ENCODE peak calls at places on chromosomes 13 and 19, in five cellular contexts. Z is heart right ventricle, E is HFF-Myc, L is body of pancreas, C is left ventricle myocardium inferior. A is an unnamed sample.

GRCh38 chr13:32024750-32025149 is 6.8 kb upstream of the FRY start:
- DNase-seq in Z (no peak), E (no peak), L (no peak), C (no peak), A (no peak)

GRCh38 chr13:99085139-99085845 is 107.4 kb upstream of the DOCK9 start:
- DNase-seq in Z (no peak), E (no peak), L (peak; percentile 16), C (no peak), A (no peak)

GRCh38 chr13:94968040-94968756 is 255.9 kb upstream of the SOX21 start:
- DNase-seq in Z (peak; percentile 3), E (no peak), L (no peak), C (no peak), A (peak; percentile 6)

GRCh38 chr19:48239582-48240141 is 16.1 kb downstream of the CARD8 start:
- DNase-seq in Z (no peak), E (no peak), L (no peak), C (no peak), A (peak; percentile 35)

GRCh38 chr19:584240-585001 is 5.3 kb upstream of the HCN2 start:
- DNase-seq in Z (peak; percentile 71), E (no peak), L (peak; percentile 22), C (peak; percentile 56), A (no peak)

GRCh38 chr19:48994035-48994386 is 324 bp downstream of the RUVBL2 start:
- DNase-seq in Z (no peak), E (no peak), L (no peak), C (no peak), A (no peak)

GRCh38 chr19:8461376-8461775 is 16.6 kb downstream of the HNRNPM start:
- DNase-seq in Z (no peak), E (no peak), L (no peak), C (no peak), A (no peak)

GRCh38 chr19:44582581-44583265 is 30.6 kb upstream of the IGSF23 start:
- DNase-seq in Z (peak; percentile 31), E (no peak), L (peak; percentile 22), C (no peak), A (peak; percentile 25)

GRCh38 chr19:11721681-11722080 is 17.1 kb downstream of the ZNF823 start:
- DNase-seq in Z (no peak), E (no peak), L (no peak), C (no peak), A (no peak)

GRCh38 chr13:32408296-32408998 is 19.5 kb downstream of the N4BP2L1 start:
- DNase-seq in Z (no peak), E (no peak), L (no peak), C (no peak), A (no peak)

GRCh38 chr13:42997381-42997780 is 5.3 kb upstream of the EPSTI1 start:
- DNase-seq in Z (no peak), E (no peak), L (no peak), C (no peak), A (no peak)

GRCh38 chr19:40425450-40426287 is at the start of gene SERTAD1:
- DNase-seq in Z (peak; percentile 100), E (peak; percentile 96), L (peak; percentile 100), C (peak; percentile 100), A (peak; percentile 94)

GRCh38 chr19:45677351-45678230 is 9.6 kb downstream of the GIPR start:
- DNase-seq in Z (peak; percentile 54), E (no peak), L (peak; percentile 99), C (peak; percentile 53), A (peak; percentile 96)

GRCh38 chr19:44539991-44540390 is 10.5 kb upstream of the CEACAM20 start:
- DNase-seq in Z (no peak), E (no peak), L (no peak), C (no peak), A (no peak)

GRCh38 chr19:660793-661426 is 2.1 kb downstream of the RNF126 start:
- DNase-seq in Z (peak; percentile 17), E (no peak), L (no peak), C (no peak), A (no peak)

GRCh38 chr13:21675095-21676007 is 4.5 kb downstream of the FGF9 start:
- DNase-seq in Z (peak; percentile 47), E (no peak), L (peak; percentile 61), C (peak; percentile 32), A (no peak)

GRCh38 chr13:31930490-31930889 is 101.1 kb upstream of the FRY start:
- DNase-seq in Z (no peak), E (no peak), L (no peak), C (no peak), A (no peak)

GRCh38 chr19:41939861-41940442 is 11.7 kb upstream of the ERFL start:
- DNase-seq in Z (no peak), E (no peak), L (no peak), C (no peak), A (no peak)

GRCh38 chr13:34303346-34303745 is 485.4 kb downstream of the RFC3 start:
- DNase-seq in Z (no peak), E (no peak), L (no peak), C (no peak), A (peak; percentile 97)

DNA sequence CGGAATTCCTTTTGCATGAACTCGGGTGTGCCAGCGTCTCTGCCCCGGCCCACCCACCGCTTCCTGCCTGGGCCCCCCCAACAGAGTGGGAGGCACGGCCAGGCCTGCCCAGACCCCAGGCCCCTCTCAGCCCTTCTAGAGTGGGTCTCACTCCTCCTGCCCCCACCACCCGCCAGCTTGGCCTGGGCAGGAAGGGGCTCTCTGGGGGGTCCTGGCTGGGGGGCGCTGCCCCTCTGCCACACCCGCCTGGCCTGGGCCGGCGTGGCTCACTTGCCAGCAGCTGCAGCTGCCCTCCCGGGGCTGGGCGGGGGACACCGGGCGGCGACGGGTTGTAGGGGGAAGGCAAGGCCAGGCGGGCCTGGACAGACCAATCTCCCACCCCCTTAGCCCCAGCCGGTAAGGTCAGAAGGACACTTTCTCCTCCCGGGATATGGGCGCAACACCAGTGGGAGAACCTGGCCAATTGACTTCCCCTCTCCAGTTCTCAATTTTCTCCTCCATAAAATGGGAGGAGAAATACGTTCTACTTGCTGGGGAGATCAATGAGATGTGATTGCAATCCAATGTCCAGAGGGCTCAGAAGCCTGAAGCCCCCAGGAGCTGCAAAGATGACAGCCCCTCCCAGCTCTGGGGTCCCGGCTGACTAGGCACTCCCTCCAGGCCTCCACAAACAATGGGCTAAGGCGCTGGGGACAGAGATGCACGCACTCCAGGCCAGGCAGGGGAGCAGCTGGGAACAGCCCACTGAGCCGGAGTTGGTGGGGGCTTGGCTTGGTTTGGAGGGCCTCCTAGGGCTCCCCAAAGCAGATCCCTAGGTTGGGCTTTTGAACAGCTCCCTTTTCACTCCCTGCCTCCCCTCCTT is 2.4 kb downstream of the CRLF1 start:
- DNase-seq in Z (no peak), E (no peak), L (no peak), C (no peak), A (no peak)
- H3K4me3 ChIP-seq in Z (peak overlapping the region; percentile 27), E (no peak overlapping the region), L (no peak overlapping the region), C (peak overlapping the region; percentile 56), A (no peak overlapping the region)

GRCh38 chr19:28990522-28990921 is 222.4 kb downstream of the UQCRFS1 start:
- DNase-seq in Z (no peak), E (no peak), L (no peak), C (no peak), A (no peak)
- H3K4me3 ChIP-seq in Z (no peak overlapping the region), E (no peak overlapping the region), L (no peak overlapping the region), C (no peak overlapping the region), A (no peak overlapping the region)

GRCh38 chr13:111319998-111320911 is at the start of gene TEX29:
- DNase-seq in Z (no peak), E (no peak), L (no peak), C (no peak), A (no peak)
- H3K4me3 ChIP-seq in Z (no peak within 1 kb of the TSS), E (no peak within 1 kb of the TSS), L (no peak within 1 kb of the TSS), C (no peak within 1 kb of the TSS), A (no peak within 1 kb of the TSS)

DNA sequence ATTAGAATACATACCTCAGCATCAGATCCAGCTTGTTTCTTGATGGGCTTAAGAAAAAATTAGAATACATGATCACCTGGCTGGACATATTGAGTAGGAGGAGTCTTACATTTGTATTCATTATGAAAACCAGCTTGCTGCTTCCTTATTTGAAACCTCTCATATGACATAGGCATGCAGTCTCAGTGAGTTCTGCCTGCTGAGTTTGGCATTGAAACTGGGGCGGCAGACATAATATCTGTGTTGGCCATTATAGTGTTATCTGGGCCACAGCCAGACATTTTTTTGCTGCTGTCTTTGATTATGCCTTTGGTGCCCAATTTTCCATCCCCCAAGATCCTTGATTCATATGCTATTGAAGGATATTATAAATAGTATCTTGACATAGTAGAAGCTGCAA is 15.7 kb downstream of the FREM2 start:
- DNase-seq in Z (no peak), E (no peak), L (no peak), C (no peak), A (no peak)
- H3K4me3 ChIP-seq in Z (no peak overlapping the region), E (no peak overlapping the region), L (no peak overlapping the region), C (no peak overlapping the region), A (no peak overlapping the region)

GRCh38 chr19:18975864-18976263 is 34.8 kb upstream of the HOMER3 start:
- DNase-seq in Z (no peak), E (no peak), L (no peak), C (no peak), A (no peak)
- H3K4me3 ChIP-seq in Z (no peak overlapping the region), E (no peak overlapping the region), L (no peak overlapping the region), C (no peak overlapping the region), A (no peak overlapping the region)